ENCODE peak calls at places on chromosomes 3 and 15, in six cellular contexts. A is sigmoid colon, L is K562, Y is cardiac muscle cell, N is right cardiac atrium, K is dorsolateral prefrontal cortex. W is an unnamed sample. For H3K27me3, the result is how much of the 10 kb centered on the place peaks cover.

GRCh38 chr3:70855139-70855538 is 542.7 kb upstream of the MDFIC2 start:
- DNase-seq in A (no peak), L (no peak), Y (no peak), N (no peak), K (no peak), W (no peak)

GRCh38 chr15:48459571-48460461 is 128.6 kb downstream of the DUT start:
- DNase-seq in A (no peak), L (no peak), Y (no peak), N (no peak), K (no peak), W (no peak)

GRCh38 chr15:85595804-85596536 is 198.8 kb downstream of the KLHL25 start:
- DNase-seq in A (no peak), L (no peak), Y (no peak), N (no peak), K (no peak), W (no peak)

GRCh38 chr3:34837848-34838741 is 801.2 kb upstream of the ARPP21 start:
- DNase-seq in A (no peak), L (no peak), Y (no peak), N (no peak), K (no peak), W (no peak)

GRCh38 chr15:82680200-82681102 is 29.2 kb downstream of the AP3B2 start:
- DNase-seq in A (peak), L (peak), Y (peak), N (no peak), K (no peak), W (no peak)

GRCh38 chr3:12187448-12188327 is 29.0 kb upstream of the TIMP4 start:
- DNase-seq in A (no peak), L (no peak), Y (no peak), N (peak), K (no peak), W (peak)

GRCh38 chr3:69406156-69406555 is 20.3 kb upstream of the FRMD4B start:
- DNase-seq in A (no peak), L (no peak), Y (no peak), N (peak), K (no peak), W (peak)

GRCh38 chr3:141465221-141465620 is 21.6 kb upstream of the RASA2 start:
- DNase-seq in A (no peak), L (no peak), Y (no peak), N (no peak), K (no peak), W (no peak)

GRCh38 chr3:142117452-142117851 is 31.9 kb downstream of the TFDP2 start:
- DNase-seq in A (no peak), L (no peak), Y (no peak), N (no peak), K (no peak), W (no peak)

GRCh38 chr15:71660501-71660900 is 149.9 kb upstream of the NR2E3 start:
- DNase-seq in A (no peak), L (no peak), Y (no peak), N (no peak), K (no peak), W (no peak)

GRCh38 chr3:44845528-44846520 is 15.9 kb upstream of the TMEM42 start:
- DNase-seq in A (no peak), L (no peak), Y (peak), N (no peak), K (peak), W (peak)

GRCh38 chr3:71101014-71101413 is 482.5 kb downstream of the FOXP1 start:
- DNase-seq in A (no peak), L (no peak), Y (no peak), N (no peak), K (no peak), W (no peak)

GRCh38 chr15:100726070-100726420 is 123.7 kb downstream of the ASB7 start:
- DNase-seq in A (no peak), L (no peak), Y (no peak), N (no peak), K (no peak), W (no peak)

GRCh38 chr15:64024172-64025050 is 21.9 kb downstream of the DAPK2 start:
- DNase-seq in A (no peak), L (no peak), Y (no peak), N (no peak), K (no peak), W (no peak)

GRCh38 chr15:29687939-29688884 is 134.1 kb downstream of the TJP1 start:
- DNase-seq in A (no peak), L (no peak), Y (no peak), N (no peak), K (no peak), W (no peak)

GRCh38 chr15:78387678-78388077 is 47.5 kb downstream of the CRABP1 start:
- DNase-seq in A (no peak), L (no peak), Y (no peak), N (no peak), K (no peak), W (no peak)

GRCh38 chr3:66486646-66487045 is 14.2 kb downstream of the LRIG1 start:
- DNase-seq in A (no peak), L (no peak), Y (no peak), N (no peak), K (no peak), W (no peak)

GRCh38 chr15:32855942-32856341 is 138.1 kb downstream of the GREM1 start:
- DNase-seq in A (no peak), L (no peak), Y (no peak), N (no peak), K (no peak), W (no peak)

GRCh38 chr3:50336452-50337174 is 4.0 kb downstream of the RASSF1 start:
- DNase-seq in A (no peak), L (no peak), Y (no peak), N (no peak), K (no peak), W (no peak)

GRCh38 chr15:85379403-85380131 is 836 bp upstream of the AKAP13 start:
- DNase-seq in A (no peak), L (no peak), Y (no peak), N (no peak), K (no peak), W (no peak)

GRCh38 chr15:96327155-96327741 is 3.3 kb upstream of the NR2F2 start:
- DNase-seq in A (no peak), L (peak), Y (peak), N (no peak), K (no peak), W (no peak)

GRCh38 chr3:33897306-33897705 is 98.9 kb downstream of the PDCD6IP start:
- DNase-seq in A (no peak), L (no peak), Y (no peak), N (no peak), K (no peak), W (no peak)

GRCh38 chr3:140580746-140581145 is 97.1 kb upstream of the TRIM42 start:
- DNase-seq in A (no peak), L (no peak), Y (no peak), N (no peak), K (no peak), W (no peak)

GRCh38 chr3:185663929-185664328 is 77.8 kb downstream of the SENP2 start:
- DNase-seq in A (no peak), L (no peak), Y (no peak), N (no peak), K (no peak), W (no peak)

GRCh38 chr3:185661772-185662171 is 75.7 kb downstream of the SENP2 start:
- DNase-seq in A (peak), L (no peak), Y (no peak), N (no peak), K (no peak), W (no peak)

GRCh38 chr3:185667574-185667973 is 81.5 kb downstream of the SENP2 start:
- DNase-seq in A (no peak), L (no peak), Y (no peak), N (no peak), K (no peak), W (no peak)
- H3K27me3 ChIP-seq in A (under half), L (under half), Y (under half), N (under half), K (under half), W (under half)

DNA sequence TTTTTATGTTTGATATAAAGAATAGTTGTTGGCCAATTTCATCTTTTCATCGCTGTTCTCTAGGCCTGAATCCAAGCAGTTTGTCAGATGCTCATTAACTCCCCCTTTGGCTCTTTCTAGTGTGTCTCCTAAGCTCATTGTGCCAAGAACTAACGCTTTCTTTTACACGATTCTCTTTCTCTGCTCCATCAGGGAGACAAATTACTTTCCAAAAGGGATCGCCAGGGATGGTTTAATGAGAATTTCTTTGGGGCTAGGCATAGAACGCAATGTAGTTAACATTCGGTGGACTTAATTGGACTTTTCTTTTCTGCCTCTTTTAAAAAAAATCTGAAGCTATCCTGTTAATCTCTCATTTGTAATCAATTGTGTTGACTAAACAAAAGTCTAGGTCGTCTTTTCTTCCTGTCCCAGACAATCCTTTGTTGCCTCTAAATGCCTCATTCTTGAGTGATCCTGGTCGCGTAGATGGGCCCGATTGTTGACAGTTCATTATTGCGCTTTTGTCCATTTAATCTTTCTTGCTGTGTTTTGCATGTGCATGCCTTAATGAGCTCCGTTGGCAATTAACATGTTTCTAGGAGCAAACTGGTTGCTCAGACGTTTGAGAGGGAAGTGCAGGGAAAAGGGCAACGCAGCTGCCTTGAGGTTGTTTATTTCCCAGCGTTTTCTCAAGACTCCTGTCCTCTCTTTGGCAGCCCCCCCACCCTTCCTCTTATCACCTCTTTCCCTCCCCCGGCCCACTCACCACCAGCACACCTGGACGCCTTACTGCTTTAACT is 7.8 kb downstream of the FEZF2 start:
- DNase-seq in A (no peak), L (no peak), Y (no peak), N (no peak), K (no peak), W (no peak)
- H3K27me3 ChIP-seq in A (under half), L (under half), Y (half or more), N (under half), K (under half), W (half or more)

DNA sequence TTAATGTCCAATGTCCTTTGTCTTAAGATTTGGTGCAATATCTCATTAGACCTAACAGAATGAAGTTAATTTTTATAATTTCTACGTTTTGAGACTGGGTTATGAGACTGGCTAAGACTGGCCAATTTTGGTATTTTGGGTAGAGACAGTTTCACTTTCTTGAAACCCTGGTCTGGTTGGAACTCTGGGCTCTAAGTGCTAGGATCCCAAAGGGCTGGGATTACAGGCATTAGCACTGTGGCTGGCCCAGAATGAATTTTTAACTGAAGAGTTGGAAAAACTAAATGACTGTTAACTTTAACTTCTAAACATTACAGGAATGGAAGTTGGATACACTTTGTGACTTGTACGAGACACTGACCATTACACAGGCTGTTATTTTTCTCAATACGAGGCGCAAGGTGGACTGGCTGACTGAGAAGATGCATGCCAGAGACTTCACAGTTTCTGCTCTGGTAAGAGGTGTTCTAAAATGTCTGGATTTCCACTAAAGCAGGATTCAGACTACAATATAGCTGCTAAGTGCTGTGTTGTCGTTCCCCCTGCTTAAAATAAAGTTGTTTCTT is 3.5 kb downstream of the EIF4A2 start:
- DNase-seq in A (no peak), L (no peak), Y (no peak), N (no peak), K (no peak), W (no peak)
- H3K27me3 ChIP-seq in A (under half), L (under half), Y (under half), N (under half), K (under half), W (under half)

GRCh38 chr15:81133782-81134461 is at the start of gene CFAP161:
- DNase-seq in A (peak), L (no peak), Y (peak), N (peak), K (peak), W (peak)
- H3K27me3 ChIP-seq in A (under half), L (under half), Y (half or more), N (under half), K (under half), W (under half)

GRCh38 chr15:52808996-52809395 is 18.9 kb upstream of the ONECUT1 start:
- DNase-seq in A (no peak), L (no peak), Y (no peak), N (no peak), K (no peak), W (no peak)

GRCh38 chr15:52810346-52810745 is 20.2 kb upstream of the ONECUT1 start:
- DNase-seq in A (no peak), L (no peak), Y (no peak), N (no peak), K (no peak), W (no peak)

GRCh38 chr15:52805351-52806283 is 15.5 kb upstream of the ONECUT1 start:
- DNase-seq in A (no peak), L (no peak), Y (no peak), N (no peak), K (no peak), W (no peak)

GRCh38 chr15:52806284-52806655 is 16.1 kb upstream of the ONECUT1 start:
- DNase-seq in A (no peak), L (no peak), Y (no peak), N (no peak), K (no peak), W (no peak)

DNA sequence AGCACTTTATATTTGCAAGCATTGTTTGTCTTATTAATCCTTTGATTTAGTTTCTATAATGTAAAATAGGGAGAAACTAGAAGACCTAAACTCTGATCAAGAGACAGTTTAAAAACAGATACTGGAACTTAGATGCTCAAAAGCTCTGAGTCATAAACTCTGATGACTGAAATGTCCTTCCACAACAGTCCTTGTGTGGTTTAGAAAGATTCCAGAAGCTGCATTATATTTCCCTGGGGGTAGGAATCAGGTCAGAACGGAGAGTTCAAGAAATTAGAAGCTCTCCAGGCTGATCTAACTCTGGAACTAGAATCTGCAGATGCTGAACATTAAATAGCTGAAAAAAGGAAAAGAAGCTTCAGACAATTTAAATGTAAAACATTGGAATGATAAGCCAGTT is 18.3 kb upstream of the ONECUT1 start:
- DNase-seq in A (no peak), L (no peak), Y (no peak), N (no peak), K (no peak), W (no peak)
- H3K27me3 ChIP-seq in A (under half), L (under half), Y (half or more), N (under half), K (half or more), W (half or more)

DNA sequence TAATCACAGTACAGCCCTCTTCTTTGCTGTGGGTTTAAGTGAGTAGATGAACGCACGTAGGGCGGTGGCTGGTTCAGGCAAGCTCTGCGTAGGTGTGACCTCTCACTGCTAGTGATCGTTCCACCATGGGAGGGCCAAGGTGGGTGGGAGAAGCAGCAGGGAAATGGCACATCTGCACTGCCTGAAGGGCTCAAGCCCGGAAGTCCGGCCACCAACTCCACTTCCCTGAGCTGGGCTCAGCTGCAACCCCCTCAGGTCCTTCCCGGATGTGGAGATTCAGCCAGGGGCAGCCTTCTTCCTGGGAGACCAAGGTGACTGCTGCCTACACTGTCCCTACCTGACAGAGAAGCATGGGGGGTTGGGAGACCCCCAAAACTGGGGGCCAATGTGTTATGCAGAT is 102.8 kb downstream of the ADCY5 start:
- DNase-seq in A (peak), L (no peak), Y (no peak), N (no peak), K (no peak), W (no peak)
- H3K27me3 ChIP-seq in A (under half), L (under half), Y (under half), N (under half), K (under half), W (under half)

GRCh38 chr15:74392902-74393301 is 25.5 kb upstream of the CYP11A1 start:
- DNase-seq in A (no peak), L (no peak), Y (no peak), N (no peak), K (no peak), W (no peak)

GRCh38 chr15:74391604-74392401 is 24.4 kb upstream of the CYP11A1 start:
- DNase-seq in A (no peak), L (no peak), Y (no peak), N (no peak), K (no peak), W (no peak)

GRCh38 chr15:74390552-74391288 is 23.3 kb upstream of the CYP11A1 start:
- DNase-seq in A (no peak), L (no peak), Y (no peak), N (no peak), K (no peak), W (no peak)

GRCh38 chr15:74393423-74393822 is 26.0 kb upstream of the CYP11A1 start:
- DNase-seq in A (no peak), L (no peak), Y (no peak), N (no peak), K (no peak), W (no peak)

GRCh38 chr15:74392402-74392876 is 25.0 kb upstream of the CYP11A1 start:
- DNase-seq in A (no peak), L (peak), Y (no peak), N (no peak), K (peak), W (no peak)
- H3K27me3 ChIP-seq in A (under half), L (under half), Y (under half), N (under half), K (under half), W (under half)

GRCh38 chr15:39926526-39926925 is 6.5 kb upstream of the GPR176 start:
- DNase-seq in A (no peak), L (no peak), Y (no peak), N (no peak), K (no peak), W (no peak)

GRCh38 chr15:39924437-39924836 is 4.4 kb upstream of the GPR176 start:
- DNase-seq in A (no peak), L (no peak), Y (no peak), N (no peak), K (no peak), W (no peak)

GRCh38 chr15:39921274-39921638 is 1.2 kb upstream of the GPR176 start:
- DNase-seq in A (no peak), L (no peak), Y (no peak), N (no peak), K (no peak), W (no peak)

GRCh38 chr15:39922450-39923092 is 2.5 kb upstream of the GPR176 start:
- DNase-seq in A (no peak), L (no peak), Y (no peak), N (no peak), K (no peak), W (no peak)

GRCh38 chr15:39925112-39925830 is 5.2 kb upstream of the GPR176 start:
- DNase-seq in A (no peak), L (peak), Y (no peak), N (no peak), K (no peak), W (no peak)
- H3K27me3 ChIP-seq in A (under half), L (under half), Y (under half), N (under half), K (under half), W (under half)